ENCODE peak calls at places on chromosomes 13 and 19, in four cellular contexts. One of them, this sample, is unnamed.

GRCh38 chr19:58450836-58451357 is 525 bp upstream of the ZNF324B start:
- DNase-seq in body of pancreas: peak; percentile 58
- DNase-seq in fibroblast of mammary gland: no peak
- DNase-seq in transverse colon: peak; percentile 41
- DNase-seq in this sample: no peak

GRCh38 chr19:3531716-3532115 is 7.3 kb upstream of the TEKTIP1 start:
- DNase-seq in body of pancreas: no peak
- DNase-seq in fibroblast of mammary gland: no peak
- DNase-seq in transverse colon: no peak
- DNase-seq in this sample: no peak

GRCh38 chr19:37963190-37963947 is 56.4 kb downstream of the SIPA1L3 start:
- DNase-seq in body of pancreas: no peak
- DNase-seq in fibroblast of mammary gland: peak; percentile 48
- DNase-seq in transverse colon: no peak
- DNase-seq in this sample: peak; percentile 29

GRCh38 chr19:17757125-17757524 is 5.8 kb downstream of the FCHO1 start:
- DNase-seq in body of pancreas: peak; percentile 77
- DNase-seq in fibroblast of mammary gland: peak; percentile 44
- DNase-seq in transverse colon: peak; percentile 71
- DNase-seq in this sample: peak; percentile 58

GRCh38 chr19:18128805-18129204 is 24.2 kb upstream of the PIK3R2 start:
- DNase-seq in body of pancreas: no peak
- DNase-seq in fibroblast of mammary gland: no peak
- DNase-seq in transverse colon: no peak
- DNase-seq in this sample: no peak

GRCh38 chr19:1169921-1170885 is 3.9 kb downstream of the SBNO2 start:
- DNase-seq in body of pancreas: peak; percentile 54
- DNase-seq in fibroblast of mammary gland: peak; percentile 98
- DNase-seq in transverse colon: peak; percentile 54
- DNase-seq in this sample: peak; percentile 95

GRCh38 chr19:4052114-4052992 is 14.3 kb downstream of the ZBTB7A start:
- DNase-seq in body of pancreas: peak; percentile 79
- DNase-seq in fibroblast of mammary gland: peak; percentile 85
- DNase-seq in transverse colon: peak; percentile 94
- DNase-seq in this sample: no peak

GRCh38 chr13:107067381-107067780 is 499.4 kb upstream of the ARGLU1 start:
- DNase-seq in body of pancreas: no peak
- DNase-seq in fibroblast of mammary gland: no peak
- DNase-seq in transverse colon: no peak
- DNase-seq in this sample: no peak

GRCh38 chr13:32527151-32527550 is 11.4 kb downstream of the N4BP2L2 start:
- DNase-seq in body of pancreas: no peak
- DNase-seq in fibroblast of mammary gland: no peak
- DNase-seq in transverse colon: no peak
- DNase-seq in this sample: no peak

GRCh38 chr19:10820173-10820572 is 15.8 kb downstream of the TMED1 start:
- DNase-seq in body of pancreas: no peak
- DNase-seq in fibroblast of mammary gland: no peak
- DNase-seq in transverse colon: no peak
- DNase-seq in this sample: no peak

GRCh38 chr19:4369109-4369887 is 25.9 kb downstream of the MPND start:
- DNase-seq in body of pancreas: no peak
- DNase-seq in fibroblast of mammary gland: peak; percentile 47
- DNase-seq in transverse colon: peak; percentile 84
- DNase-seq in this sample: peak; percentile 41

GRCh38 chr19:54674021-54674617 is 11.3 kb downstream of the LILRB4 start:
- DNase-seq in body of pancreas: no peak
- DNase-seq in fibroblast of mammary gland: peak; percentile 39
- DNase-seq in transverse colon: no peak
- DNase-seq in this sample: peak; percentile 27

GRCh38 chr19:55677572-55678028 is 2.6 kb downstream of the EPN1 start:
- DNase-seq in body of pancreas: peak; percentile 69
- DNase-seq in fibroblast of mammary gland: no peak
- DNase-seq in transverse colon: no peak
- DNase-seq in this sample: no peak

GRCh38 chr19:35299523-35300339 is 7.8 kb downstream of the MAG start:
- DNase-seq in body of pancreas: no peak
- DNase-seq in fibroblast of mammary gland: no peak
- DNase-seq in transverse colon: no peak
- DNase-seq in this sample: no peak

GRCh38 chr13:58843071-58843470 is 1211.5 kb downstream of the PCDH17 start:
- DNase-seq in body of pancreas: no peak
- DNase-seq in fibroblast of mammary gland: no peak
- DNase-seq in transverse colon: no peak
- DNase-seq in this sample: no peak

GRCh38 chr13:113607477-113608245 is 23.1 kb downstream of the TFDP1 start:
- DNase-seq in body of pancreas: no peak
- DNase-seq in fibroblast of mammary gland: no peak
- DNase-seq in transverse colon: no peak
- DNase-seq in this sample: no peak
- TF ChIP-seq CTCF in body of pancreas: no peak
- TF ChIP-seq CTCF in fibroblast of mammary gland: no peak
- TF ChIP-seq CTCF in transverse colon: no peak
- TF ChIP-seq CTCF in this sample: no peak

DNA sequence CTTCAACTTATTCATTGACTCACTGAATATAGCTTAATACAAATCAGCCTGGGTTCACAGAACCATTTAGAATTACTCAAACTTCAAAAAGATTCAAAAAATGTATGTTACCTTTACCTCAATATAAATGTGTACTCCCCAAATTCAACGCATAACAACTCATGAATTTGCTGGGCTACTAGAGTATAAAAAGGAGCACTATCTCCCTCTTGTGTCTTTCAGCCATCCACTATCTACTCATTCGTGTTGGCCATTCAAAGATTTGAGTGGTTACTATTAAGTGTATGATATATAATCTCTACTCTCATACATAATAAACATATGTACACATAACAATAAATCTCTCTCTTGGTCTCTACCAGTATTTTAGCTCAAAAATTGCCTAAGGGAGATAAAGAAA is 20.3 kb downstream of the INTS6 start:
- DNase-seq in body of pancreas: no peak
- DNase-seq in fibroblast of mammary gland: no peak
- DNase-seq in transverse colon: no peak
- DNase-seq in this sample: no peak
- TF ChIP-seq CTCF in body of pancreas: no peak
- TF ChIP-seq CTCF in fibroblast of mammary gland: no peak
- TF ChIP-seq CTCF in transverse colon: no peak
- TF ChIP-seq CTCF in this sample: no peak

GRCh38 chr19:48637449-48637947 is 319 bp upstream of the DBP start:
- DNase-seq in body of pancreas: peak; percentile 99
- DNase-seq in fibroblast of mammary gland: peak; percentile 93
- DNase-seq in transverse colon: peak; percentile 99
- DNase-seq in this sample: peak; percentile 100

GRCh38 chr19:48635263-48635965 is 1.8 kb downstream of the DBP start:
- DNase-seq in body of pancreas: peak; percentile 72
- DNase-seq in fibroblast of mammary gland: no peak
- DNase-seq in transverse colon: peak; percentile 82
- DNase-seq in this sample: peak; percentile 47

GRCh38 chr19:48637948-48638830 is 1.0 kb upstream of the DBP start:
- DNase-seq in body of pancreas: peak; percentile 94
- DNase-seq in fibroblast of mammary gland: peak; percentile 91
- DNase-seq in transverse colon: peak; percentile 88
- DNase-seq in this sample: peak; percentile 97

GRCh38 chr19:48635966-48636858 is 967 bp downstream of the DBP start:
- DNase-seq in body of pancreas: no peak
- DNase-seq in fibroblast of mammary gland: no peak
- DNase-seq in transverse colon: peak; percentile 63
- DNase-seq in this sample: no peak

GRCh38 chr19:48636859-48637448 is at the start of gene DBP:
- DNase-seq in body of pancreas: peak; percentile 64
- DNase-seq in fibroblast of mammary gland: no peak
- DNase-seq in transverse colon: peak; percentile 62
- DNase-seq in this sample: no peak
- TF ChIP-seq CTCF in body of pancreas: peak; percentile 26
- TF ChIP-seq CTCF in fibroblast of mammary gland: no peak
- TF ChIP-seq CTCF in transverse colon: peak; percentile 13
- TF ChIP-seq CTCF in this sample: peak; percentile 20

DNA sequence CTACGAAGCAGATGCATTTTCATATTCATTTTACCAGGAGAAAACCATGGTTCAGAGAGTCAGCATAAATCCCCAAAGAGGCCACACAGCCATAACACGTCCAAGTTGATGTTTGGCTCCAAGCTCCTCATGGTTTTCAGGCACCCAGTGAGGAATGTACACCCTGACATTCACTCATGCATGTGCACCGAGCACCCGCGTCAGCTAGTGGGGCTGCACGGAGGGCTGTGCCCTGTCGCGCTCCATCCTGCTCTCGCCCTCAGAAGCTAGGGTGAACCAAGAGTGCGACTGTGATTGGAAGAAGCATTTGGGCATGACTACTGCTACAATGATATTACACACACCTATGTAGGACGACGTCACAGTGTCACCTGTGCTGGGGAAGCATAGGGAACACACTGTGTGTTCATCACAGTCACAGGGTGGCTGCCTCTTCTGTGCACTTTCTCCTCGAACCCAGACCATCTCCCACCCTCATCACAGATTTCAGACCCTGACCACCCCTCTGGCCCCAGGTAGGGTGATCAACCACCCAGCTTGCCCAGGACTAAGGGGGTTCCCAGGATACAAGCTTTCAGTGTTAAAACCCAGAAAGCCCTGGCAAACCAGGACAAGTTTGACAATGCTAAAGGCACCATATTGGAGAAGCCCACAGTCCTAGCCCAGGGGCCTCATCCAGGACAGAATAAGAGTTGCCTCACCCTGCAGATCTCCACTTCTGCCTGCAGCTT is 148.6 kb upstream of the ZNF507 start:
- DNase-seq in body of pancreas: no peak
- DNase-seq in fibroblast of mammary gland: no peak
- DNase-seq in transverse colon: no peak
- DNase-seq in this sample: no peak
- TF ChIP-seq CTCF in body of pancreas: no peak
- TF ChIP-seq CTCF in fibroblast of mammary gland: no peak
- TF ChIP-seq CTCF in transverse colon: no peak
- TF ChIP-seq CTCF in this sample: no peak

GRCh38 chr19:2478324-2478755 is 2.4 kb downstream of the GADD45B start:
- DNase-seq in body of pancreas: peak; percentile 89
- DNase-seq in fibroblast of mammary gland: peak; percentile 72
- DNase-seq in transverse colon: peak; percentile 83
- DNase-seq in this sample: peak; percentile 83
- TF ChIP-seq CTCF in body of pancreas: peak; percentile 44
- TF ChIP-seq CTCF in fibroblast of mammary gland: peak; percentile 13
- TF ChIP-seq CTCF in transverse colon: peak; percentile 28
- TF ChIP-seq CTCF in this sample: peak; percentile 19

GRCh38 chr19:29525901-29526729 is at the start of gene VSTM2B:
- DNase-seq in body of pancreas: no peak
- DNase-seq in fibroblast of mammary gland: no peak
- DNase-seq in transverse colon: no peak
- DNase-seq in this sample: no peak
- TF ChIP-seq CTCF in body of pancreas: no peak
- TF ChIP-seq CTCF in fibroblast of mammary gland: no peak
- TF ChIP-seq CTCF in transverse colon: no peak
- TF ChIP-seq CTCF in this sample: no peak

DNA sequence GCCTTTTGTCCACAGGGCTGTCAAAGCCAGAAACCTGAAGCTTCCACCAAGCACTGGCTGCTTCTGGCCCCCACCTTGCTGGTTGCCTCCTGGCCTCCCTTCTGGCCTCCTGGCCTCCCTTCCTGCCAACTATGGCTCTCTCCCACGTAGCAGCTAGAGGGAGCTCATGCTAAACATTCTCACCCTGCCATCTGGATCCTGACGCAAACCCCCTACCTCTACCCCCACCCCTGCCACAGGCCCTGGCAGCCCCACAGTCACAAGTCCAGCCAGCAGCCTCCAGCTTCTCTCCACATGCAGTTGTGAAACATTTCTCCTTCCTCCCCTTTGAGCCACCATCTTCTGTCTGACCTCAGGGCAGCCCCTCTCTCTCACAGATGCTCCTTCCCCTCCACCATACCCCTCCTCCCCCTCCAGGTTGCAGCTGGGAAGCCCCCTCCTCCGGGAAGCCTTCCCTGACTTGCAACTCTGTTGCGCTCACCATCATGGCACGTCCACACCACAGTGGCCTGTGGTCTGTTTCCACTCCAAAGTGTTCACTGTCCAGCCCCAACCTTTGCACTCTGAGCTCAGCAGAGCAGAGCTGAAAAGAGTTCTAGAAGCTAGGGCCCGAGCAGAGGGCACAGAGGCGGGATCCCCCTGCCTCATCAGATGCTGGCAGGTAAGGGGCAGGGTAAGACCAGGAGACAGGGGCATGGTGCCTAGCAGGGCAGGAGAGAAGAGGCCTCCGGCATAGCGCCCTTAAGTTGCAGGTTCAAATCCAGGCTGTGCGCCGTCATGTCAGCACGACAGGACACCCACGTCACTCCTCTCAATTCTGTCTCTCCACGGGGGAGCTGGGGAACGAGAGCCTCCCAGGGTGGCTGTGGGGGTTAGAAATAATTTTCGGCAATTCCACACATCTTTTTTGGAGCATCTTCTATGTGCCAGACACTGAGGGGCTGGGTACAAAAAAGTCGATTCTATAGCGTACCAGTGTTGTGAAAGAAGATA is 7.3 kb downstream of the ADGRL1 start:
- DNase-seq in body of pancreas: no peak
- DNase-seq in fibroblast of mammary gland: no peak
- DNase-seq in transverse colon: no peak
- DNase-seq in this sample: peak; percentile 26
- TF ChIP-seq CTCF in body of pancreas: no peak
- TF ChIP-seq CTCF in fibroblast of mammary gland: no peak
- TF ChIP-seq CTCF in transverse colon: no peak
- TF ChIP-seq CTCF in this sample: peak; percentile 21

DNA sequence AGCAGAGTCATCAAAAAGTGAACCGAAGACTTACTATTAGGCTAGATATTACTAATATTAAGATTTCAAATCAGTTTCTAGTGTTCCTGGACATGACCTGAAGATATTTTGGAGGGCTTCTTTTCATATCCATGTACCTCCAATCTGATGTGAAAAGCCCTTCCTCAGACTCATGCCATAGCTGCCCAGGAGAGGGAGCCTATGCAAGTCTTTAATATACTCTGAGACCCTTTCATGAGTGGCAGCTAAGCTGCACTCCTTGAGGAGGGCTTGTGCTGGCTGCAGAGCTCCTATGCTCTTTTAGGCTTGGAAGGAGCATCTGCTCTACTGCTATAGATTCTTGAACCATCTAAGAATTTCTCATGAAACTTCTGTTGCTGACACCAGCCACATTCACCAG is 715.3 kb downstream of the OLFM4 start:
- DNase-seq in body of pancreas: no peak
- DNase-seq in fibroblast of mammary gland: no peak
- DNase-seq in transverse colon: no peak
- DNase-seq in this sample: no peak
- TF ChIP-seq CTCF in body of pancreas: no peak
- TF ChIP-seq CTCF in fibroblast of mammary gland: no peak
- TF ChIP-seq CTCF in transverse colon: no peak
- TF ChIP-seq CTCF in this sample: no peak

GRCh38 chr19:2184422-2185012 is 20.8 kb downstream of the DOT1L start:
- DNase-seq in body of pancreas: no peak
- DNase-seq in fibroblast of mammary gland: no peak
- DNase-seq in transverse colon: no peak
- DNase-seq in this sample: no peak
- TF ChIP-seq CTCF in body of pancreas: no peak
- TF ChIP-seq CTCF in fibroblast of mammary gland: no peak
- TF ChIP-seq CTCF in transverse colon: no peak
- TF ChIP-seq CTCF in this sample: no peak

GRCh38 chr13:73417012-73417615 is 358.3 kb downstream of the KLF5 start:
- DNase-seq in body of pancreas: peak; percentile 43
- DNase-seq in fibroblast of mammary gland: peak; percentile 13
- DNase-seq in transverse colon: no peak
- DNase-seq in this sample: peak; percentile 14
- TF ChIP-seq CTCF in body of pancreas: peak; percentile 69
- TF ChIP-seq CTCF in fibroblast of mammary gland: peak; percentile 16
- TF ChIP-seq CTCF in transverse colon: no peak
- TF ChIP-seq CTCF in this sample: peak; percentile 23

This sample was measured in fibroblast of villous mesenchyme.